ENCODE peak calls at places on chromosome 17, in seven cellular contexts. L is fibroblast of lung, A is ovary, J is COR-L47, P is H54, N is IMR-90, T is frontal cortex. X is an unnamed sample.

GRCh38 chr17:82096709-82097186 is 1.3 kb downstream of the FASN start:
- DNase-seq in L (no peak), A (no peak), J (no peak), P (no peak), N (no peak), T (no peak), X (no peak)

GRCh38 chr17:8924595-8924994 is 40.9 kb downstream of the PIK3R5 start:
- DNase-seq in L (no peak), A (no peak), J (no peak), P (no peak), N (no peak), T (no peak), X (no peak)

GRCh38 chr17:19361975-19362292 is 589 bp downstream of the B9D1 start:
- DNase-seq in L (no peak), A (no peak), J (no peak), P (no peak), N (no peak), T (no peak), X (no peak)

GRCh38 chr17:35052240-35052608 is 11.3 kb downstream of the RFFL start:
- DNase-seq in L (peak), A (no peak), J (no peak), P (no peak), N (peak), T (no peak), X (no peak)

GRCh38 chr17:80195671-80196529 is 24.2 kb downstream of the SGSH start:
- DNase-seq in L (no peak), A (no peak), J (no peak), P (peak), N (no peak), T (no peak), X (no peak)

GRCh38 chr17:34852614-34853013 is 108.6 kb downstream of the CCT6B start:
- DNase-seq in L (no peak), A (no peak), J (no peak), P (no peak), N (no peak), T (no peak), X (no peak)

GRCh38 chr17:45170280-45170975 is 8.8 kb downstream of the HEXIM2 start:
- DNase-seq in L (no peak), A (no peak), J (no peak), P (no peak), N (no peak), T (no peak), X (peak)

GRCh38 chr17:83193336-83194188 is 114.2 kb downstream of the METRNL start:
- DNase-seq in L (peak), A (peak), J (no peak), P (no peak), N (no peak), T (no peak), X (no peak)

GRCh38 chr17:47873200-47874090 is 22.5 kb upstream of the SP6 start:
- DNase-seq in L (no peak), A (no peak), J (no peak), P (no peak), N (no peak), T (no peak), X (no peak)

GRCh38 chr17:77174928-77175720 is 34.4 kb downstream of the SEC14L1 start:
- DNase-seq in L (no peak), A (no peak), J (no peak), P (no peak), N (no peak), T (no peak), X (no peak)

GRCh38 chr17:83103200-83103937 is 24.0 kb downstream of the METRNL start:
- DNase-seq in L (no peak), A (peak), J (peak), P (no peak), N (peak), T (no peak), X (no peak)

GRCh38 chr17:520447-521167 is 168.0 kb upstream of the RPH3AL start:
- DNase-seq in L (peak), A (no peak), J (no peak), P (no peak), N (peak), T (no peak), X (no peak)

GRCh38 chr17:73786286-73786743 is 142.1 kb upstream of the SDK2 start:
- DNase-seq in L (no peak), A (no peak), J (no peak), P (no peak), N (no peak), T (no peak), X (no peak)

GRCh38 chr17:81898029-81898866 is 3.8 kb upstream of the NPB start:
- DNase-seq in L (peak), A (no peak), J (no peak), P (peak), N (peak), T (no peak), X (peak)

GRCh38 chr17:75096082-75096625 is 8.4 kb downstream of the SLC16A5 start:
- DNase-seq in L (peak), A (no peak), J (no peak), P (peak), N (peak), T (no peak), X (peak)

GRCh38 chr17:30433514-30433913 is 43.7 kb upstream of the GOSR1 start:
- DNase-seq in L (peak), A (no peak), J (no peak), P (peak), N (peak), T (no peak), X (peak)

GRCh38 chr17:47719411-47720152 is 13.5 kb upstream of the TBX21 start:
- DNase-seq in L (peak), A (no peak), J (no peak), P (peak), N (peak), T (no peak), X (no peak)

GRCh38 chr17:69695646-69696045 is 281.1 kb downstream of the MAP2K6 start:
- DNase-seq in L (no peak), A (no peak), J (no peak), P (no peak), N (no peak), T (no peak), X (no peak)

GRCh38 chr17:62775876-62776275 is 32.2 kb downstream of the MARCHF10 start:
- DNase-seq in L (peak), A (no peak), J (no peak), P (no peak), N (peak), T (no peak), X (no peak)

GRCh38 chr17:10683853-10684252 is 13.5 kb downstream of the SCO1 start:
- DNase-seq in L (peak), A (no peak), J (no peak), P (no peak), N (peak), T (no peak), X (no peak)

GRCh38 chr17:74360993-74361612 is 565 bp downstream of the BTBD17 start:
- DNase-seq in L (peak), A (no peak), J (no peak), P (no peak), N (peak), T (no peak), X (no peak)

GRCh38 chr17:20083460-20083859 is 74.3 kb downstream of the SPECC1 start:
- DNase-seq in L (no peak), A (no peak), J (no peak), P (no peak), N (peak), T (no peak), X (no peak)